ENCODE peak calls at places on chromosomes 12 and 14, in ten cellular contexts. G is tibial nerve, P is neural progenitor cell, R is heart left ventricle, W is endothelial cell of umbilical vein, Y is HCT116, E is SK-N-SH, D is psoas muscle, O is colonic mucosa, Z is DND-41. H is an unnamed sample.
A peak's percentile ranks its signal among the peaks of the same experiment; 100 is the strongest.

GRCh38 chr12:121989951-121990647 is 31.6 kb upstream of the BCL7A start:
- DNase-seq in G (no peak), P (no peak), R (no peak), W (no peak), Y (no peak), E (no peak), D (no peak), O (no peak), Z (no peak), H (no peak)

GRCh38 chr14:72745991-72746980 is 147.6 kb downstream of the DPF3 start:
- DNase-seq in G (no peak), P (no peak), R (no peak), W (no peak), Y (no peak), E (no peak), D (peak; percentile 73), O (peak; percentile 13), Z (no peak), H (peak; percentile 81)

GRCh38 chr14:32033516-32033915 is 43.6 kb upstream of the ARHGAP5 start:
- DNase-seq in G (no peak), P (no peak), R (no peak), W (no peak), Y (no peak), E (no peak), D (no peak), O (no peak), Z (no peak), H (no peak)

GRCh38 chr12:105084251-105085250 is at the start of gene ALDH1L2:
- DNase-seq in G (peak; percentile 79), P (peak; percentile 93), R (peak; percentile 85), W (peak; percentile 77), Y (peak; percentile 35), E (peak; percentile 95), D (peak; percentile 91), O (peak; percentile 88), Z (no peak), H (peak; percentile 79)

GRCh38 chr12:19148860-19149259 is 19.3 kb downstream of the PLEKHA5 start:
- DNase-seq in G (no peak), P (no peak), R (no peak), W (no peak), Y (no peak), E (no peak), D (no peak), O (no peak), Z (no peak), H (no peak)

GRCh38 chr12:46783881-46784280 is 41.9 kb downstream of the SLC38A4 start:
- DNase-seq in G (no peak), P (no peak), R (no peak), W (no peak), Y (no peak), E (no peak), D (no peak), O (no peak), Z (no peak), H (no peak)

GRCh38 chr12:20206410-20206809 is 161.9 kb upstream of the PDE3A start:
- DNase-seq in G (no peak), P (no peak), R (no peak), W (no peak), Y (no peak), E (no peak), D (no peak), O (no peak), Z (no peak), H (no peak)

GRCh38 chr12:127273621-127274020 is 993.3 kb upstream of the TMEM132C start:
- DNase-seq in G (no peak), P (no peak), R (no peak), W (no peak), Y (no peak), E (no peak), D (no peak), O (no peak), Z (no peak), H (peak; percentile 51)

GRCh38 chr12:11958216-11959091 is 112.3 kb upstream of the BCL2L14 start:
- DNase-seq in G (no peak), P (no peak), R (no peak), W (peak; percentile 83), Y (no peak), E (no peak), D (no peak), O (no peak), Z (peak; percentile 27), H (peak; percentile 94)

GRCh38 chr12:6053541-6053940 is 70.9 kb downstream of the VWF start:
- DNase-seq in G (no peak), P (no peak), R (no peak), W (peak; percentile 51), Y (no peak), E (no peak), D (no peak), O (no peak), Z (no peak), H (peak; percentile 58)

GRCh38 chr12:62629413-62629812 is 162.8 kb downstream of the MON2 start:
- DNase-seq in G (no peak), P (peak; percentile 50), R (no peak), W (no peak), Y (no peak), E (no peak), D (no peak), O (no peak), Z (no peak), H (no peak)

GRCh38 chr12:62629971-62630739 is 163.5 kb downstream of the MON2 start:
- DNase-seq in G (no peak), P (no peak), R (no peak), W (no peak), Y (no peak), E (no peak), D (no peak), O (no peak), Z (no peak), H (no peak)

GRCh38 chr12:62635630-62636029 is 169.0 kb downstream of the MON2 start:
- DNase-seq in G (no peak), P (no peak), R (no peak), W (no peak), Y (no peak), E (no peak), D (no peak), O (no peak), Z (no peak), H (no peak)

GRCh38 chr12:62632521-62632920 is 165.9 kb downstream of the MON2 start:
- DNase-seq in G (peak; percentile 38), P (peak; percentile 55), R (peak; percentile 84), W (peak; percentile 8), Y (no peak), E (peak; percentile 79), D (peak; percentile 71), O (peak; percentile 38), Z (no peak), H (peak; percentile 25)

GRCh38 chr12:62631531-62632520 is 165.2 kb downstream of the MON2 start:
- DNase-seq in G (peak; percentile 53), P (peak; percentile 75), R (peak; percentile 76), W (peak; percentile 68), Y (no peak), E (peak; percentile 89), D (peak; percentile 68), O (peak; percentile 69), Z (no peak), H (peak; percentile 88)
- TF ChIP-seq CTCF in G (peak; percentile 15), P (peak; percentile 48), R (peak; percentile 60), W (peak; percentile 52), Y (no peak), E (peak; percentile 57), D (peak; percentile 25), O (no peak), Z (no peak), H (no peak)

DNA sequence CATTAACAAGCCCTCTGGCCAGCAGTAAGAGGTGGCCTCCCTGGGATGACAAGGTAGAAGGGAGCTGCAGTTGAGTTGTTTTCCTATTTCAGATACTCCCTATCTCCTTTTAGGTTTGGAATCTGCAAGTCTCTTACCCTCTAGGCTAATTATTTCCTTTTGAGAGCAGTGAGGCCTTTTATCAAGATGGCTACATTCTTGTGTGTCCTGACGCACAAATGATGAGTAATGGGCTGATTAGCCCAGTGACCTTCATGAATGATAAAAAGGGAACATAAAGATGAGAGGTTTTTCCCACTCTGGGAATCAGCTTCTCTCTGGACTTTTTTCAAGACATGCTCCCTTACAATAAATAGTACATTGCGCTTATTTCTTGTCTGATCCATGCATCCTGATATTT is 22.9 kb downstream of the DYRK2 start:
- DNase-seq in G (no peak), P (no peak), R (no peak), W (no peak), Y (no peak), E (no peak), D (no peak), O (no peak), Z (no peak), H (peak; percentile 81)
- H3K4me1 ChIP-seq in G (peaks cover 18% of the 10 kb centered on the region), P (no peaks in the 10 kb centered on the region), R (peaks cover 14% of the 10 kb centered on the region), W (no peaks in the 10 kb centered on the region), Y (no peaks in the 10 kb centered on the region), E (peaks cover 15% of the 10 kb centered on the region), D (peaks cover 23% of the 10 kb centered on the region), O (no peaks in the 10 kb centered on the region), Z (no peaks in the 10 kb centered on the region), H (peaks cover 11% of the 10 kb centered on the region)

GRCh38 chr14:85536835-85537195 is 6.9 kb downstream of the FLRT2 start:
- DNase-seq in G (no peak), P (no peak), R (no peak), W (no peak), Y (no peak), E (no peak), D (no peak), O (no peak), Z (no peak), H (no peak)
- H3K4me3 ChIP-seq in G (peak overlapping the region; percentile 74), P (no peak overlapping the region), R (peak overlapping the region; percentile 34), W (no peak overlapping the region), Y (no peak overlapping the region), E (no peak overlapping the region), D (peak overlapping the region; percentile 77), O (no peak overlapping the region), Z (no peak overlapping the region), H (no peak overlapping the region)

GRCh38 chr14:29016050-29016900 is 249.7 kb downstream of the FOXG1 start:
- DNase-seq in G (no peak), P (peak; percentile 66), R (no peak), W (peak; percentile 60), Y (no peak), E (peak; percentile 7), D (no peak), O (no peak), Z (peak; percentile 35), H (peak; percentile 16)
- TF ChIP-seq CTCF in G (no peak), P (peak; percentile 75), R (peak; percentile 46), W (peak; percentile 69), Y (peak; percentile 42), E (peak; percentile 88), D (no peak), O (no peak), Z (peak; percentile 76), H (peak; percentile 74)

GRCh38 chr14:91398192-91398591 is 19.4 kb downstream of the CCDC88C start:
- DNase-seq in G (no peak), P (no peak), R (no peak), W (no peak), Y (no peak), E (no peak), D (no peak), O (no peak), Z (no peak), H (no peak)
- H3K4me1 ChIP-seq in G (peaks cover 22% of the 10 kb centered on the region), P (peaks cover 46% of the 10 kb centered on the region), R (peaks cover 7% of the 10 kb centered on the region), W (peaks cover 39% of the 10 kb centered on the region), Y (no peaks in the 10 kb centered on the region), E (no peaks in the 10 kb centered on the region), D (no peaks in the 10 kb centered on the region), O (peaks cover 49% of the 10 kb centered on the region), Z (peaks cover 52% of the 10 kb centered on the region), H (no peaks in the 10 kb centered on the region)